ENCODE peak calls at places on chromosomes 5 and 9, in seven cellular contexts. One of them, this sample, is unnamed.

GRCh38 chr9:84140535-84141101 is 160.0 kb downstream of the RMI1 start:
- DNase-seq in GM23248: peak
- DNase-seq in GM12878: no peak
- DNase-seq in fibroblast of lung: peak
- DNase-seq in endodermal cell: peak
- DNase-seq in SK-N-SH: no peak
- DNase-seq in HCT116: no peak
- DNase-seq in this sample: no peak

GRCh38 chr9:5493597-5494511 is 16.5 kb upstream of the PDCD1LG2 start:
- DNase-seq in endodermal cell: no peak
- DNase-seq in fibroblast of lung: peak
- DNase-seq in GM12878: peak
- DNase-seq in HCT116: no peak
- DNase-seq in SK-N-SH: no peak
- DNase-seq in GM23248: peak
- DNase-seq in this sample: peak

GRCh38 chr5:176943816-176944215 is 44.7 kb upstream of the HK3 start:
- DNase-seq in fibroblast of lung: no peak
- DNase-seq in endodermal cell: no peak
- DNase-seq in HCT116: no peak
- DNase-seq in GM12878: no peak
- DNase-seq in SK-N-SH: no peak
- DNase-seq in GM23248: no peak
- DNase-seq in this sample: no peak

GRCh38 chr9:101582593-101582992 is 12.2 kb downstream of the PPP3R2 start:
- DNase-seq in GM12878: no peak
- DNase-seq in fibroblast of lung: peak
- DNase-seq in HCT116: no peak
- DNase-seq in endodermal cell: no peak
- DNase-seq in GM23248: peak
- DNase-seq in SK-N-SH: no peak
- DNase-seq in this sample: no peak

GRCh38 chr5:178529080-178529479 is 61.1 kb downstream of the COL23A1 start:
- DNase-seq in GM12878: no peak
- DNase-seq in GM23248: no peak
- DNase-seq in SK-N-SH: no peak
- DNase-seq in fibroblast of lung: no peak
- DNase-seq in endodermal cell: no peak
- DNase-seq in HCT116: no peak
- DNase-seq in this sample: no peak

GRCh38 chr5:120527251-120527650 is 63.2 kb downstream of the PRR16 start:
- DNase-seq in GM23248: no peak
- DNase-seq in HCT116: no peak
- DNase-seq in endodermal cell: no peak
- DNase-seq in GM12878: no peak
- DNase-seq in fibroblast of lung: no peak
- DNase-seq in SK-N-SH: no peak
- DNase-seq in this sample: no peak

GRCh38 chr9:93450817-93451761 is at the start of gene FAM120A:
- DNase-seq in fibroblast of lung: peak
- DNase-seq in GM23248: peak
- DNase-seq in endodermal cell: peak
- DNase-seq in HCT116: peak
- DNase-seq in SK-N-SH: peak
- DNase-seq in GM12878: no peak
- DNase-seq in this sample: no peak

GRCh38 chr5:122259995-122260394 is 52.0 kb upstream of the SNCAIP start:
- DNase-seq in GM23248: peak
- DNase-seq in SK-N-SH: no peak
- DNase-seq in fibroblast of lung: peak
- DNase-seq in GM12878: no peak
- DNase-seq in HCT116: no peak
- DNase-seq in endodermal cell: peak
- DNase-seq in this sample: peak

GRCh38 chr5:16656561-16657191 is 39.9 kb upstream of the RETREG1 start:
- DNase-seq in fibroblast of lung: no peak
- DNase-seq in HCT116: no peak
- DNase-seq in endodermal cell: no peak
- DNase-seq in SK-N-SH: no peak
- DNase-seq in GM23248: peak
- DNase-seq in GM12878: no peak
- DNase-seq in this sample: no peak

GRCh38 chr5:9034671-9035070 is 511.2 kb downstream of the SEMA5A start:
- DNase-seq in HCT116: no peak
- DNase-seq in GM12878: no peak
- DNase-seq in endodermal cell: no peak
- DNase-seq in SK-N-SH: peak
- DNase-seq in GM23248: peak
- DNase-seq in fibroblast of lung: peak
- DNase-seq in this sample: no peak

GRCh38 chr5:16992006-16992405 is 55.9 kb upstream of the MYO10 start:
- DNase-seq in endodermal cell: no peak
- DNase-seq in GM12878: no peak
- DNase-seq in SK-N-SH: no peak
- DNase-seq in fibroblast of lung: peak
- DNase-seq in HCT116: no peak
- DNase-seq in GM23248: peak
- DNase-seq in this sample: no peak

GRCh38 chr5:55821731-55822512 is 29.2 kb upstream of the IL31RA start:
- DNase-seq in SK-N-SH: peak
- DNase-seq in GM12878: no peak
- DNase-seq in endodermal cell: peak
- DNase-seq in fibroblast of lung: peak
- DNase-seq in HCT116: no peak
- DNase-seq in GM23248: peak
- DNase-seq in this sample: no peak

GRCh38 chr5:109989994-109990722 is 300.4 kb downstream of the MAN2A1 start:
- DNase-seq in GM12878: no peak
- DNase-seq in GM23248: no peak
- DNase-seq in HCT116: no peak
- DNase-seq in fibroblast of lung: no peak
- DNase-seq in SK-N-SH: no peak
- DNase-seq in endodermal cell: no peak
- DNase-seq in this sample: no peak

GRCh38 chr9:114348261-114348905 is 18.7 kb downstream of the ORM2 start:
- DNase-seq in GM23248: no peak
- DNase-seq in fibroblast of lung: no peak
- DNase-seq in SK-N-SH: no peak
- DNase-seq in HCT116: no peak
- DNase-seq in endodermal cell: no peak
- DNase-seq in GM12878: no peak
- DNase-seq in this sample: no peak

GRCh38 chr9:76699966-76700365 is 64.3 kb upstream of the PCA3 start:
- DNase-seq in SK-N-SH: no peak
- DNase-seq in fibroblast of lung: peak
- DNase-seq in HCT116: no peak
- DNase-seq in endodermal cell: no peak
- DNase-seq in GM23248: peak
- DNase-seq in GM12878: no peak
- DNase-seq in this sample: no peak

GRCh38 chr9:129763235-129763917 is 10.5 kb upstream of the PTGES start:
- DNase-seq in HCT116: no peak
- DNase-seq in GM12878: no peak
- DNase-seq in endodermal cell: no peak
- DNase-seq in SK-N-SH: no peak
- DNase-seq in fibroblast of lung: peak
- DNase-seq in GM23248: peak
- DNase-seq in this sample: no peak

GRCh38 chr9:7117676-7118561 is 360.1 kb downstream of the KDM4C start:
- DNase-seq in GM23248: peak
- DNase-seq in GM12878: peak
- DNase-seq in endodermal cell: no peak
- DNase-seq in fibroblast of lung: no peak
- DNase-seq in SK-N-SH: no peak
- DNase-seq in HCT116: no peak
- DNase-seq in this sample: no peak

GRCh38 chr9:115591584-115591984 is 473.6 kb upstream of the TNC start:
- DNase-seq in endodermal cell: peak
- DNase-seq in fibroblast of lung: peak
- DNase-seq in SK-N-SH: peak
- DNase-seq in GM23248: peak
- DNase-seq in HCT116: peak
- DNase-seq in GM12878: peak
- DNase-seq in this sample: peak
- H3K9ac ChIP-seq in endodermal cell: no peak
- H3K9ac ChIP-seq in fibroblast of lung: no peak
- H3K9ac ChIP-seq in SK-N-SH: peak
- H3K9ac ChIP-seq in GM23248: peak
- H3K9ac ChIP-seq in HCT116: no peak
- H3K9ac ChIP-seq in GM12878: no peak
- H3K9ac ChIP-seq in this sample: no peak

GRCh38 chr9:131260751-131261452 is 15.4 kb downstream of the FAM78A start:
- DNase-seq in GM23248: no peak
- DNase-seq in GM12878: no peak
- DNase-seq in endodermal cell: no peak
- DNase-seq in HCT116: no peak
- DNase-seq in SK-N-SH: no peak
- DNase-seq in fibroblast of lung: no peak
- DNase-seq in this sample: no peak

GRCh38 chr9:131262327-131263032 is 13.8 kb downstream of the FAM78A start:
- DNase-seq in fibroblast of lung: no peak
- DNase-seq in SK-N-SH: no peak
- DNase-seq in HCT116: no peak
- DNase-seq in GM23248: no peak
- DNase-seq in GM12878: no peak
- DNase-seq in endodermal cell: no peak
- DNase-seq in this sample: no peak

GRCh38 chr9:131263701-131264100 is 12.6 kb downstream of the FAM78A start:
- DNase-seq in fibroblast of lung: no peak
- DNase-seq in GM12878: no peak
- DNase-seq in GM23248: no peak
- DNase-seq in endodermal cell: no peak
- DNase-seq in SK-N-SH: no peak
- DNase-seq in HCT116: no peak
- DNase-seq in this sample: no peak

GRCh38 chr9:131266301-131267229 is 9.7 kb downstream of the FAM78A start:
- DNase-seq in GM12878: no peak
- DNase-seq in HCT116: no peak
- DNase-seq in GM23248: no peak
- DNase-seq in endodermal cell: no peak
- DNase-seq in SK-N-SH: no peak
- DNase-seq in fibroblast of lung: no peak
- DNase-seq in this sample: peak

GRCh38 chr9:131264231-131264630 is 12.1 kb downstream of the FAM78A start:
- DNase-seq in fibroblast of lung: no peak
- DNase-seq in GM12878: no peak
- DNase-seq in HCT116: no peak
- DNase-seq in GM23248: no peak
- DNase-seq in endodermal cell: peak
- DNase-seq in SK-N-SH: peak
- DNase-seq in this sample: no peak
- H3K9ac ChIP-seq in fibroblast of lung: no peak
- H3K9ac ChIP-seq in GM12878: no peak
- H3K9ac ChIP-seq in HCT116: no peak
- H3K9ac ChIP-seq in GM23248: no peak
- H3K9ac ChIP-seq in endodermal cell: no peak
- H3K9ac ChIP-seq in SK-N-SH: no peak
- H3K9ac ChIP-seq in this sample: no peak

GRCh38 chr5:160395111-160395510 is 4.7 kb downstream of the FAM200C start:
- DNase-seq in SK-N-SH: no peak
- DNase-seq in GM12878: no peak
- DNase-seq in fibroblast of lung: no peak
- DNase-seq in endodermal cell: no peak
- DNase-seq in HCT116: no peak
- DNase-seq in GM23248: no peak
- DNase-seq in this sample: no peak

GRCh38 chr5:160399402-160400353 is at the start of gene FAM200C:
- DNase-seq in endodermal cell: peak
- DNase-seq in GM23248: peak
- DNase-seq in HCT116: peak
- DNase-seq in fibroblast of lung: peak
- DNase-seq in SK-N-SH: peak
- DNase-seq in GM12878: peak
- DNase-seq in this sample: peak

GRCh38 chr5:160397492-160397891 is 2.4 kb downstream of the FAM200C start:
- DNase-seq in GM23248: no peak
- DNase-seq in fibroblast of lung: no peak
- DNase-seq in GM12878: no peak
- DNase-seq in endodermal cell: no peak
- DNase-seq in HCT116: no peak
- DNase-seq in SK-N-SH: no peak
- DNase-seq in this sample: no peak

DNA sequence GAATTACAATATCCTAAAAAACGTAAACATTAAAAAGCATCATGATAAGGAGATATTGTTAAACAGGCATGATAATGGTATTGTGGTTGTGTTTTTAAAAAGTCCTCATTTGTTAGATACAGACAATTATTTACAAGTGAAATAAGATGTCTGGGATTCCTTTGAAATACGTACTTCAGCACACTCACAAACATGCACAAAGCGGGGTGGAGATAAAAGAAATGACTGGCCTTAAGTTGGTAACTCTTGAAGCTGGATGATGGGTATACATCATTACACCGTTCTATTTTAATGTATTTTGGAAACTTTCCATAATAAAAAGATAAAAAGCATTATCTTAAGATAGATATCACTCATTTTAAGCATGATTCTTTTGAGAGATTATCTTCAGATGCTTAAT is 1.0 kb downstream of the FAM200C start:
- DNase-seq in endodermal cell: no peak
- DNase-seq in HCT116: no peak
- DNase-seq in GM12878: no peak
- DNase-seq in SK-N-SH: no peak
- DNase-seq in GM23248: peak
- DNase-seq in fibroblast of lung: peak
- DNase-seq in this sample: no peak
- H3K9ac ChIP-seq in endodermal cell: peak
- H3K9ac ChIP-seq in HCT116: peak
- H3K9ac ChIP-seq in GM12878: peak
- H3K9ac ChIP-seq in SK-N-SH: peak
- H3K9ac ChIP-seq in GM23248: peak
- H3K9ac ChIP-seq in fibroblast of lung: no peak
- H3K9ac ChIP-seq in this sample: peak

GRCh38 chr9:33198163-33198562 is 31.0 kb upstream of the B4GALT1 start:
- DNase-seq in HCT116: no peak
- DNase-seq in endodermal cell: no peak
- DNase-seq in GM12878: no peak
- DNase-seq in fibroblast of lung: peak
- DNase-seq in SK-N-SH: no peak
- DNase-seq in GM23248: peak
- DNase-seq in this sample: no peak
- H3K9ac ChIP-seq in HCT116: no peak
- H3K9ac ChIP-seq in endodermal cell: no peak
- H3K9ac ChIP-seq in GM12878: no peak
- H3K9ac ChIP-seq in fibroblast of lung: no peak
- H3K9ac ChIP-seq in SK-N-SH: no peak
- H3K9ac ChIP-seq in GM23248: peak
- H3K9ac ChIP-seq in this sample: no peak

DNA sequence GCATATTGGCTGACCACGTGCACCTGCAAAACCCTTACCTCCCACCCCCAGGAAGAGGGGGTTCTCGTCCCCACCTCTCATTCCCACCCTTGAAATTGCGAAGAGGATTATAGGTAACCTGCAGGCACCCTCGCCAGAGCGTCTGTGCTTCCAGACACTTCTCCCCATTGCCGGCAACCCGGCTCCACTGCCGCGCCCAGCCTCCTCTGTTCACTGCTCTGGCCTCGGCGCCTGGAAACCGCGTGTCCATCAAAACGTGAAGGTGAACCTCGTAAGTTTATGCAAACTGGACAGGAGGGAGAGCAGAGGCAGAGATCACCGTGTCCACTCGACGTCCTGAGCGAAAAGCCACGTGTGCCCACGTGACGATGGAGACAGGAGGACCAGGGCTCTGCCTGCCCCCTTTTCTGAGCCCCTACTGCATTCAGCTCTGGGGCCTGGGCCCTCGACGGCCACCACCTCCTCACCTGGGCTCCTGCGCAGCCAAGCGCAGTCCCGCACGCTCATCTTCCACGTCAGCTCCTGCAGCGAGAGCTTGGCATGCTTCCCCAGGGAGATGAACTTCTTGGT is 1.9 kb downstream of the TERT start:
- DNase-seq in GM12878: no peak
- DNase-seq in GM23248: no peak
- DNase-seq in HCT116: no peak
- DNase-seq in fibroblast of lung: no peak
- DNase-seq in SK-N-SH: no peak
- DNase-seq in endodermal cell: peak
- DNase-seq in this sample: no peak
- H3K9ac ChIP-seq in GM12878: no peak
- H3K9ac ChIP-seq in GM23248: no peak
- H3K9ac ChIP-seq in HCT116: no peak
- H3K9ac ChIP-seq in fibroblast of lung: no peak
- H3K9ac ChIP-seq in SK-N-SH: no peak
- H3K9ac ChIP-seq in endodermal cell: no peak
- H3K9ac ChIP-seq in this sample: no peak